ENCODE peak calls at places on chromosome 2, in eight cellular contexts. One of them, this sample, is unnamed. For H3K4me1, the result is how much of the 10 kb centered on the place peaks cover.

GRCh38 chr2:178886006-178886405 is 78.8 kb upstream of the TTN start:
- DNase-seq in transverse colon: no peak
- DNase-seq in OCI-LY7: no peak
- DNase-seq in HCT116: no peak
- DNase-seq in colonic mucosa: no peak
- DNase-seq in pancreas: no peak
- DNase-seq in testis: no peak
- DNase-seq in gastrocnemius medialis: peak
- DNase-seq in this sample: no peak

GRCh38 chr2:1588994-1589611 is 155.2 kb downstream of the PXDN start:
- DNase-seq in transverse colon: no peak
- DNase-seq in OCI-LY7: no peak
- DNase-seq in HCT116: no peak
- DNase-seq in colonic mucosa: no peak
- DNase-seq in pancreas: no peak
- DNase-seq in testis: no peak
- DNase-seq in gastrocnemius medialis: no peak
- DNase-seq in this sample: no peak

GRCh38 chr2:50614056-50614455 is 417.9 kb downstream of the NRXN1 start:
- DNase-seq in transverse colon: no peak
- DNase-seq in OCI-LY7: no peak
- DNase-seq in HCT116: no peak
- DNase-seq in colonic mucosa: no peak
- DNase-seq in pancreas: no peak
- DNase-seq in testis: no peak
- DNase-seq in gastrocnemius medialis: no peak
- DNase-seq in this sample: no peak

GRCh38 chr2:182186132-182186735 is 200.6 kb downstream of the PPP1R1C start:
- DNase-seq in transverse colon: no peak
- DNase-seq in OCI-LY7: peak
- DNase-seq in HCT116: peak
- DNase-seq in colonic mucosa: no peak
- DNase-seq in pancreas: no peak
- DNase-seq in testis: no peak
- DNase-seq in gastrocnemius medialis: no peak
- DNase-seq in this sample: no peak

GRCh38 chr2:65309699-65310098 is 82.1 kb downstream of the ACTR2 start:
- DNase-seq in transverse colon: no peak
- DNase-seq in OCI-LY7: no peak
- DNase-seq in HCT116: no peak
- DNase-seq in colonic mucosa: no peak
- DNase-seq in pancreas: no peak
- DNase-seq in testis: no peak
- DNase-seq in gastrocnemius medialis: no peak
- DNase-seq in this sample: no peak

GRCh38 chr2:42424033-42424432 is 63.0 kb upstream of the COX7A2L start:
- DNase-seq in transverse colon: no peak
- DNase-seq in OCI-LY7: no peak
- DNase-seq in HCT116: no peak
- DNase-seq in colonic mucosa: no peak
- DNase-seq in pancreas: no peak
- DNase-seq in testis: peak
- DNase-seq in gastrocnemius medialis: no peak
- DNase-seq in this sample: no peak

GRCh38 chr2:48600917-48601316 is 16.7 kb upstream of the GTF2A1L start:
- DNase-seq in transverse colon: no peak
- DNase-seq in OCI-LY7: no peak
- DNase-seq in HCT116: no peak
- DNase-seq in colonic mucosa: no peak
- DNase-seq in pancreas: no peak
- DNase-seq in testis: no peak
- DNase-seq in gastrocnemius medialis: no peak
- DNase-seq in this sample: no peak

GRCh38 chr2:26770986-26771586 is 7.0 kb downstream of the SLC35F6 start:
- DNase-seq in transverse colon: peak
- DNase-seq in OCI-LY7: peak
- DNase-seq in HCT116: no peak
- DNase-seq in colonic mucosa: peak
- DNase-seq in pancreas: no peak
- DNase-seq in testis: peak
- DNase-seq in gastrocnemius medialis: peak
- DNase-seq in this sample: no peak

GRCh38 chr2:62526531-62527381 is 20.8 kb upstream of the TMEM17 start:
- DNase-seq in transverse colon: no peak
- DNase-seq in OCI-LY7: no peak
- DNase-seq in HCT116: no peak
- DNase-seq in colonic mucosa: no peak
- DNase-seq in pancreas: no peak
- DNase-seq in testis: no peak
- DNase-seq in gastrocnemius medialis: no peak
- DNase-seq in this sample: no peak

GRCh38 chr2:40097691-40098376 is 318.8 kb upstream of the THUMPD2 start:
- DNase-seq in transverse colon: no peak
- DNase-seq in OCI-LY7: no peak
- DNase-seq in HCT116: no peak
- DNase-seq in colonic mucosa: no peak
- DNase-seq in pancreas: no peak
- DNase-seq in testis: no peak
- DNase-seq in gastrocnemius medialis: no peak
- DNase-seq in this sample: no peak

GRCh38 chr2:37556256-37556655 is 115.2 kb downstream of the CDC42EP3 start:
- DNase-seq in transverse colon: no peak
- DNase-seq in OCI-LY7: no peak
- DNase-seq in HCT116: no peak
- DNase-seq in colonic mucosa: no peak
- DNase-seq in pancreas: no peak
- DNase-seq in testis: no peak
- DNase-seq in gastrocnemius medialis: no peak
- DNase-seq in this sample: no peak

GRCh38 chr2:136823291-136823690 is 57.9 kb downstream of the THSD7B start:
- DNase-seq in transverse colon: no peak
- DNase-seq in OCI-LY7: no peak
- DNase-seq in HCT116: no peak
- DNase-seq in colonic mucosa: no peak
- DNase-seq in pancreas: no peak
- DNase-seq in testis: no peak
- DNase-seq in gastrocnemius medialis: no peak
- DNase-seq in this sample: no peak

GRCh38 chr2:71136174-71136573 is 5.7 kb downstream of the MPHOSPH10 start:
- DNase-seq in transverse colon: no peak
- DNase-seq in OCI-LY7: no peak
- DNase-seq in HCT116: no peak
- DNase-seq in colonic mucosa: no peak
- DNase-seq in pancreas: no peak
- DNase-seq in testis: no peak
- DNase-seq in gastrocnemius medialis: no peak
- DNase-seq in this sample: no peak

GRCh38 chr2:42812899-42813479 is 20.6 kb upstream of the HAAO start:
- DNase-seq in transverse colon: no peak
- DNase-seq in OCI-LY7: peak
- DNase-seq in HCT116: peak
- DNase-seq in colonic mucosa: peak
- DNase-seq in pancreas: no peak
- DNase-seq in testis: no peak
- DNase-seq in gastrocnemius medialis: no peak
- DNase-seq in this sample: no peak

GRCh38 chr2:168700615-168701245 is 101.7 kb upstream of the NOSTRIN start:
- DNase-seq in transverse colon: peak
- DNase-seq in OCI-LY7: no peak
- DNase-seq in HCT116: no peak
- DNase-seq in colonic mucosa: peak
- DNase-seq in pancreas: no peak
- DNase-seq in testis: no peak
- DNase-seq in gastrocnemius medialis: no peak
- DNase-seq in this sample: no peak

GRCh38 chr2:213057977-213058376 is 93.4 kb downstream of the IKZF2 start:
- DNase-seq in transverse colon: no peak
- DNase-seq in OCI-LY7: no peak
- DNase-seq in HCT116: no peak
- DNase-seq in colonic mucosa: no peak
- DNase-seq in pancreas: no peak
- DNase-seq in testis: no peak
- DNase-seq in gastrocnemius medialis: no peak
- DNase-seq in this sample: no peak

GRCh38 chr2:170369894-170370293 is 191.9 kb downstream of the MYO3B start:
- DNase-seq in transverse colon: no peak
- DNase-seq in OCI-LY7: peak
- DNase-seq in HCT116: peak
- DNase-seq in colonic mucosa: no peak
- DNase-seq in pancreas: no peak
- DNase-seq in testis: no peak
- DNase-seq in gastrocnemius medialis: no peak
- DNase-seq in this sample: no peak

GRCh38 chr2:79611448-79612016 is 98.7 kb downstream of the CTNNA2 start:
- DNase-seq in transverse colon: no peak
- DNase-seq in OCI-LY7: no peak
- DNase-seq in HCT116: no peak
- DNase-seq in colonic mucosa: no peak
- DNase-seq in pancreas: no peak
- DNase-seq in testis: no peak
- DNase-seq in gastrocnemius medialis: no peak
- DNase-seq in this sample: no peak

GRCh38 chr2:113232730-113233129 is 46.0 kb downstream of the PAX8 start:
- DNase-seq in transverse colon: no peak
- DNase-seq in OCI-LY7: no peak
- DNase-seq in HCT116: no peak
- DNase-seq in colonic mucosa: no peak
- DNase-seq in pancreas: no peak
- DNase-seq in testis: no peak
- DNase-seq in gastrocnemius medialis: no peak
- DNase-seq in this sample: no peak
- H3K4me1 ChIP-seq in transverse colon: under half
- H3K4me1 ChIP-seq in OCI-LY7: under half
- H3K4me1 ChIP-seq in HCT116: under half
- H3K4me1 ChIP-seq in colonic mucosa: under half
- H3K4me1 ChIP-seq in pancreas: under half
- H3K4me1 ChIP-seq in testis: under half
- H3K4me1 ChIP-seq in gastrocnemius medialis: under half
- H3K4me1 ChIP-seq in this sample: under half

GRCh38 chr2:226168496-226169160 is 631.0 kb downstream of the IRS1 start:
- DNase-seq in transverse colon: no peak
- DNase-seq in OCI-LY7: no peak
- DNase-seq in HCT116: no peak
- DNase-seq in colonic mucosa: no peak
- DNase-seq in pancreas: no peak
- DNase-seq in testis: no peak
- DNase-seq in gastrocnemius medialis: no peak
- DNase-seq in this sample: no peak

GRCh38 chr2:226159875-226160479 is 639.6 kb downstream of the IRS1 start:
- DNase-seq in transverse colon: no peak
- DNase-seq in OCI-LY7: no peak
- DNase-seq in HCT116: no peak
- DNase-seq in colonic mucosa: no peak
- DNase-seq in pancreas: no peak
- DNase-seq in testis: no peak
- DNase-seq in gastrocnemius medialis: no peak
- DNase-seq in this sample: no peak

GRCh38 chr2:226169751-226170581 is 629.7 kb downstream of the IRS1 start:
- DNase-seq in transverse colon: no peak
- DNase-seq in OCI-LY7: no peak
- DNase-seq in HCT116: no peak
- DNase-seq in colonic mucosa: no peak
- DNase-seq in pancreas: no peak
- DNase-seq in testis: no peak
- DNase-seq in gastrocnemius medialis: no peak
- DNase-seq in this sample: no peak

GRCh38 chr2:226164512-226164911 is 635.1 kb downstream of the IRS1 start:
- DNase-seq in transverse colon: no peak
- DNase-seq in OCI-LY7: no peak
- DNase-seq in HCT116: no peak
- DNase-seq in colonic mucosa: no peak
- DNase-seq in pancreas: no peak
- DNase-seq in testis: no peak
- DNase-seq in gastrocnemius medialis: no peak
- DNase-seq in this sample: no peak
- H3K27ac ChIP-seq in transverse colon: no peak
- H3K27ac ChIP-seq in OCI-LY7: no peak
- H3K27ac ChIP-seq in HCT116: peak
- H3K27ac ChIP-seq in colonic mucosa: no peak
- H3K27ac ChIP-seq in pancreas: no peak
- H3K27ac ChIP-seq in testis: no peak
- H3K27ac ChIP-seq in gastrocnemius medialis: no peak
- H3K27ac ChIP-seq in this sample: no peak

GRCh38 chr2:111897924-111898702 is at the start of gene MERTK:
- DNase-seq in transverse colon: peak
- DNase-seq in OCI-LY7: no peak
- DNase-seq in HCT116: peak
- DNase-seq in colonic mucosa: peak
- DNase-seq in pancreas: peak
- DNase-seq in testis: peak
- DNase-seq in gastrocnemius medialis: peak
- DNase-seq in this sample: no peak

GRCh38 chr2:111898703-111899514 is 502 bp downstream of the MERTK start:
- DNase-seq in transverse colon: no peak
- DNase-seq in OCI-LY7: no peak
- DNase-seq in HCT116: no peak
- DNase-seq in colonic mucosa: no peak
- DNase-seq in pancreas: peak
- DNase-seq in testis: peak
- DNase-seq in gastrocnemius medialis: no peak
- DNase-seq in this sample: no peak

GRCh38 chr2:111903516-111903915 is 5.1 kb downstream of the MERTK start:
- DNase-seq in transverse colon: no peak
- DNase-seq in OCI-LY7: no peak
- DNase-seq in HCT116: no peak
- DNase-seq in colonic mucosa: no peak
- DNase-seq in pancreas: no peak
- DNase-seq in testis: no peak
- DNase-seq in gastrocnemius medialis: no peak
- DNase-seq in this sample: no peak

GRCh38 chr2:111903930-111904439 is 5.6 kb downstream of the MERTK start:
- DNase-seq in transverse colon: no peak
- DNase-seq in OCI-LY7: no peak
- DNase-seq in HCT116: no peak
- DNase-seq in colonic mucosa: no peak
- DNase-seq in pancreas: no peak
- DNase-seq in testis: no peak
- DNase-seq in gastrocnemius medialis: no peak
- DNase-seq in this sample: no peak

DNA sequence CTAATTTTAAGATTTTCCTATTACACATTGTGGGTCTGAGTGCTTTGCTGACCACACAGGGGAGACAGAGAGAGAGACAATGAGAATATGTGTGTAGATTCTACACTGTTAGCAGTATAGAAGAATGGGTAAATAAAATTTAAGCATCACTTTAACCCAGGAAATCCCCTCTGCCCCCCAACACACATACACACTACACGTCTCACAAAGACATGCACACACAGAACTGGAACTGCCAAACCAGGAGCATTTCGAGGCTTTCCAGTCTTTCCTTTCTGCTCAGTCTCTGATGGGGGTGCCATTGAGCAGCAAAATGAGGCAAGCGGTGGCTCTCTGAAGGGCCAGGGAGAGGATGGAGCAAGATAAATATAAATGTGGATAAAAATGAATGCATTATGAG is 2.5 kb downstream of the MERTK start:
- DNase-seq in transverse colon: peak
- DNase-seq in OCI-LY7: peak
- DNase-seq in HCT116: no peak
- DNase-seq in colonic mucosa: peak
- DNase-seq in pancreas: no peak
- DNase-seq in testis: peak
- DNase-seq in gastrocnemius medialis: no peak
- DNase-seq in this sample: no peak
- TF ChIP-seq CTCF in transverse colon: no peak
- TF ChIP-seq CTCF in OCI-LY7: peak
- TF ChIP-seq CTCF in HCT116: peak
- TF ChIP-seq CTCF in colonic mucosa: peak
- TF ChIP-seq CTCF in pancreas: peak
- TF ChIP-seq CTCF in testis: peak
- TF ChIP-seq CTCF in gastrocnemius medialis: no peak
- TF ChIP-seq CTCF in this sample: no peak

GRCh38 chr2:19357383-19358241 is 811 bp downstream of the OSR1 start:
- DNase-seq in transverse colon: peak
- DNase-seq in OCI-LY7: no peak
- DNase-seq in HCT116: no peak
- DNase-seq in colonic mucosa: no peak
- DNase-seq in pancreas: peak
- DNase-seq in testis: peak
- DNase-seq in gastrocnemius medialis: no peak
- DNase-seq in this sample: no peak
- H3K4me1 ChIP-seq in transverse colon: under half
- H3K4me1 ChIP-seq in OCI-LY7: under half
- H3K4me1 ChIP-seq in HCT116: under half
- H3K4me1 ChIP-seq in colonic mucosa: under half
- H3K4me1 ChIP-seq in pancreas: under half
- H3K4me1 ChIP-seq in testis: under half
- H3K4me1 ChIP-seq in gastrocnemius medialis: under half
- H3K4me1 ChIP-seq in this sample: under half

This sample was measured in esophagus squamous epithelium.